ENCODE peak calls at places on chromosomes 7 and 10, in seven cellular contexts. One of them, this sample, is unnamed.

GRCh38 chr10:125562737-125563136 is 120.2 kb downstream of the TEX36 start:
- DNase-seq in SK-N-SH: no peak
- DNase-seq in H1: no peak
- DNase-seq in HCT116: peak
- DNase-seq in HepG2: no peak
- DNase-seq in K562: peak
- DNase-seq in GM12878: no peak
- DNase-seq in this sample: no peak

GRCh38 chr10:26367771-26368170 is 70.4 kb upstream of the APBB1IP start:
- DNase-seq in SK-N-SH: no peak
- DNase-seq in H1: no peak
- DNase-seq in HCT116: no peak
- DNase-seq in HepG2: peak
- DNase-seq in K562: peak
- DNase-seq in GM12878: no peak
- DNase-seq in this sample: peak

GRCh38 chr7:33986951-33987948 is 81.9 kb downstream of the BMPER start:
- DNase-seq in SK-N-SH: no peak
- DNase-seq in H1: no peak
- DNase-seq in HCT116: peak
- DNase-seq in HepG2: peak
- DNase-seq in K562: no peak
- DNase-seq in GM12878: no peak
- DNase-seq in this sample: no peak

GRCh38 chr10:121036431-121036830 is 185.3 kb downstream of the WDR11 start:
- DNase-seq in SK-N-SH: no peak
- DNase-seq in H1: no peak
- DNase-seq in HCT116: no peak
- DNase-seq in HepG2: no peak
- DNase-seq in K562: no peak
- DNase-seq in GM12878: no peak
- DNase-seq in this sample: no peak

GRCh38 chr10:70742537-70743429 is 42.4 kb downstream of the TBATA start:
- DNase-seq in SK-N-SH: no peak
- DNase-seq in H1: no peak
- DNase-seq in HCT116: no peak
- DNase-seq in HepG2: peak
- DNase-seq in K562: peak
- DNase-seq in GM12878: no peak
- DNase-seq in this sample: no peak

GRCh38 chr10:132607961-132608495 is 70.4 kb downstream of the INPP5A start:
- DNase-seq in SK-N-SH: peak
- DNase-seq in H1: no peak
- DNase-seq in HCT116: no peak
- DNase-seq in HepG2: no peak
- DNase-seq in K562: no peak
- DNase-seq in GM12878: no peak
- DNase-seq in this sample: no peak

GRCh38 chr10:48884337-48885045 is 55.1 kb downstream of the LRRC18 start:
- DNase-seq in SK-N-SH: no peak
- DNase-seq in H1: no peak
- DNase-seq in HCT116: no peak
- DNase-seq in HepG2: no peak
- DNase-seq in K562: no peak
- DNase-seq in GM12878: no peak
- DNase-seq in this sample: no peak

GRCh38 chr7:118689403-118689802 is 464.9 kb downstream of the ANKRD7 start:
- DNase-seq in SK-N-SH: no peak
- DNase-seq in H1: no peak
- DNase-seq in HCT116: no peak
- DNase-seq in HepG2: no peak
- DNase-seq in K562: no peak
- DNase-seq in GM12878: no peak
- DNase-seq in this sample: no peak

GRCh38 chr10:6170638-6171037 is 32.1 kb upstream of the PFKFB3 start:
- DNase-seq in SK-N-SH: no peak
- DNase-seq in H1: no peak
- DNase-seq in HCT116: no peak
- DNase-seq in HepG2: no peak
- DNase-seq in K562: no peak
- DNase-seq in GM12878: no peak
- DNase-seq in this sample: no peak

GRCh38 chr10:116719712-116720111 is 22.7 kb downstream of the HSPA12A start:
- DNase-seq in SK-N-SH: no peak
- DNase-seq in H1: no peak
- DNase-seq in HCT116: no peak
- DNase-seq in HepG2: no peak
- DNase-seq in K562: no peak
- DNase-seq in GM12878: no peak
- DNase-seq in this sample: no peak

GRCh38 chr7:48074231-48074654 is 14.8 kb upstream of the UPP1 start:
- DNase-seq in SK-N-SH: no peak
- DNase-seq in H1: no peak
- DNase-seq in HCT116: no peak
- DNase-seq in HepG2: no peak
- DNase-seq in K562: no peak
- DNase-seq in GM12878: no peak
- DNase-seq in this sample: no peak

GRCh38 chr7:155917836-155918385 is 105.6 kb upstream of the SHH start:
- DNase-seq in SK-N-SH: no peak
- DNase-seq in H1: no peak
- DNase-seq in HCT116: no peak
- DNase-seq in HepG2: no peak
- DNase-seq in K562: no peak
- DNase-seq in GM12878: no peak
- DNase-seq in this sample: no peak

GRCh38 chr7:39085189-39085588 is 107.5 kb downstream of the POU6F2 start:
- DNase-seq in SK-N-SH: no peak
- DNase-seq in H1: no peak
- DNase-seq in HCT116: no peak
- DNase-seq in HepG2: no peak
- DNase-seq in K562: no peak
- DNase-seq in GM12878: no peak
- DNase-seq in this sample: no peak

GRCh38 chr7:133436014-133436428 is 183.1 kb downstream of the EXOC4 start:
- DNase-seq in SK-N-SH: no peak
- DNase-seq in H1: no peak
- DNase-seq in HCT116: no peak
- DNase-seq in HepG2: no peak
- DNase-seq in K562: no peak
- DNase-seq in GM12878: no peak
- DNase-seq in this sample: no peak

GRCh38 chr10:73413108-73413527 is 740 bp downstream of the ANXA7 start:
- DNase-seq in SK-N-SH: peak
- DNase-seq in H1: no peak
- DNase-seq in HCT116: peak
- DNase-seq in HepG2: peak
- DNase-seq in K562: peak
- DNase-seq in GM12878: peak
- DNase-seq in this sample: peak

GRCh38 chr10:73413528-73414229 is at the start of gene ANXA7:
- DNase-seq in SK-N-SH: peak
- DNase-seq in H1: peak
- DNase-seq in HCT116: peak
- DNase-seq in HepG2: peak
- DNase-seq in K562: peak
- DNase-seq in GM12878: peak
- DNase-seq in this sample: peak

GRCh38 chr10:73416571-73416970 is 2.7 kb upstream of the ANXA7 start:
- DNase-seq in SK-N-SH: no peak
- DNase-seq in H1: no peak
- DNase-seq in HCT116: no peak
- DNase-seq in HepG2: no peak
- DNase-seq in K562: no peak
- DNase-seq in GM12878: no peak
- DNase-seq in this sample: no peak

GRCh38 chr10:73410897-73411296 is 3.0 kb downstream of the ANXA7 start:
- DNase-seq in SK-N-SH: no peak
- DNase-seq in H1: no peak
- DNase-seq in HCT116: no peak
- DNase-seq in HepG2: no peak
- DNase-seq in K562: no peak
- DNase-seq in GM12878: no peak
- DNase-seq in this sample: no peak

GRCh38 chr10:73414230-73414981 is 548 bp upstream of the ANXA7 start:
- DNase-seq in SK-N-SH: no peak
- DNase-seq in H1: no peak
- DNase-seq in HCT116: no peak
- DNase-seq in HepG2: no peak
- DNase-seq in K562: peak
- DNase-seq in GM12878: no peak
- DNase-seq in this sample: no peak
- TF ChIP-seq JUND in SK-N-SH: no peak
- TF ChIP-seq JUND in H1: no peak
- TF ChIP-seq JUND in HCT116: no peak
- TF ChIP-seq JUND in HepG2: no peak
- TF ChIP-seq JUND in K562: no peak
- TF ChIP-seq JUND in GM12878: no peak
- TF ChIP-seq JUND in this sample: no peak

DNA sequence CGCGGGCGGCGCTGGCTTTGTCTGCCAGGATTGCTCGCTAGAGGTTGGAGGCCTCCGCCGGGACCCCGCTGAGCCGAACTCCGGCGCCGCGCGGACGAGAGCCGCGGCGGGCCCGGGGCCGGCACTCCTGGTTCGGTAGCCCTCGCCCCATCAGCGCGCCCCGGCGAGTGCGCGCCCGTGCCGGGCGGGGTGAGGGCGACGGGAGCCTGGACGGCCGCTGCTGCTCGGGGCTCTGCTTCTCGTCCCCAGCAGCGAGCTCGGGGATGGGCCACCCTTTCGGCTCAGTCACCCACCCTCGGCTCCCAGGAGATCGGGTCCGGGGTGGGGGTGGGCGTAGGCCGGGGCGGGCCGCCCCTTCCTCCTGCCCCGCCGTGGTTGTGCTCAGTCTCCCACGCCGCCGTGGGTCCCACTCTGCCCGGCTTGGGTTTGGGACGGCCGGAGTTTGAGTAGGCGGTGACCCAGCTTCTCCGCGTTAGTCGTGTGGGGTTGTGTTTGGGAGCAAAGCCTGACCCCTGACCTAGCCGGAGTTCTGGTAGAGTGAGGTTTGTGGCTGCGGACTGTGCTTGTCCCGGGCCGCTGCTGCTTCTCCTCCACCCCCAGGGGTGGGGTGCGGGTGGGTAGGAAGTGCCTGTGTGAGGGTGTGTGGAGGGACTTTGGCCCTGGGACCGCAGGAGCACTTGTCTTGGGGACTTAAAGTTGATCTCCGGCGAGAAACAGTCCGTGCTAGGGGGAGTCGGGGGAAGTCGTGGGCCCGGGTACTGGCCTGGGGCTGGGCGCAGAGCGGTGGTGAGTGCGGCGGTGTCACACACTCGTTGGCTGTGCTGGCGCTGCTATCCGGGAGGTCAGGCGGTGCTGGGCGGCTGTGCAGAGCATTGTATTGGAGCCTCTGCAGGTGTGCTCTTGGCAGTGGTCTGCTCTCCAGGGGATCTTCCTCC is 683 bp downstream of the TSPAN14 start:
- DNase-seq in SK-N-SH: peak
- DNase-seq in H1: no peak
- DNase-seq in HCT116: no peak
- DNase-seq in HepG2: no peak
- DNase-seq in K562: peak
- DNase-seq in GM12878: no peak
- DNase-seq in this sample: peak
- TF ChIP-seq JUND in SK-N-SH: no peak
- TF ChIP-seq JUND in H1: no peak
- TF ChIP-seq JUND in HCT116: no peak
- TF ChIP-seq JUND in HepG2: no peak
- TF ChIP-seq JUND in K562: no peak
- TF ChIP-seq JUND in GM12878: no peak
- TF ChIP-seq JUND in this sample: no peak

GRCh38 chr7:19062216-19062615 is 55.2 kb downstream of the TWIST1 start:
- DNase-seq in SK-N-SH: no peak
- DNase-seq in H1: no peak
- DNase-seq in HCT116: no peak
- DNase-seq in HepG2: no peak
- DNase-seq in K562: no peak
- DNase-seq in GM12878: no peak
- DNase-seq in this sample: no peak

GRCh38 chr7:19056305-19056704 is 61.1 kb downstream of the TWIST1 start:
- DNase-seq in SK-N-SH: no peak
- DNase-seq in H1: no peak
- DNase-seq in HCT116: no peak
- DNase-seq in HepG2: no peak
- DNase-seq in K562: no peak
- DNase-seq in GM12878: no peak
- DNase-seq in this sample: no peak

GRCh38 chr7:19061331-19061730 is 56.1 kb downstream of the TWIST1 start:
- DNase-seq in SK-N-SH: no peak
- DNase-seq in H1: no peak
- DNase-seq in HCT116: no peak
- DNase-seq in HepG2: no peak
- DNase-seq in K562: no peak
- DNase-seq in GM12878: no peak
- DNase-seq in this sample: no peak

GRCh38 chr7:19066109-19066508 is 51.3 kb downstream of the TWIST1 start:
- DNase-seq in SK-N-SH: no peak
- DNase-seq in H1: no peak
- DNase-seq in HCT116: no peak
- DNase-seq in HepG2: no peak
- DNase-seq in K562: no peak
- DNase-seq in GM12878: no peak
- DNase-seq in this sample: no peak

GRCh38 chr7:19060870-19061269 is 56.6 kb downstream of the TWIST1 start:
- DNase-seq in SK-N-SH: no peak
- DNase-seq in H1: no peak
- DNase-seq in HCT116: no peak
- DNase-seq in HepG2: no peak
- DNase-seq in K562: no peak
- DNase-seq in GM12878: no peak
- DNase-seq in this sample: no peak
- TF ChIP-seq JUND in SK-N-SH: no peak
- TF ChIP-seq JUND in H1: no peak
- TF ChIP-seq JUND in HCT116: no peak
- TF ChIP-seq JUND in HepG2: no peak
- TF ChIP-seq JUND in K562: no peak
- TF ChIP-seq JUND in GM12878: no peak
- TF ChIP-seq JUND in this sample: no peak

GRCh38 chr10:122267849-122268737 is 3.0 kb upstream of the BTBD16 start:
- DNase-seq in SK-N-SH: peak
- DNase-seq in H1: no peak
- DNase-seq in HCT116: peak
- DNase-seq in HepG2: peak
- DNase-seq in K562: peak
- DNase-seq in GM12878: no peak
- DNase-seq in this sample: peak

GRCh38 chr10:122264931-122265330 is 6.2 kb upstream of the BTBD16 start:
- DNase-seq in SK-N-SH: no peak
- DNase-seq in H1: no peak
- DNase-seq in HCT116: no peak
- DNase-seq in HepG2: no peak
- DNase-seq in K562: no peak
- DNase-seq in GM12878: no peak
- DNase-seq in this sample: no peak

GRCh38 chr10:122263971-122264370 is 7.1 kb upstream of the BTBD16 start:
- DNase-seq in SK-N-SH: no peak
- DNase-seq in H1: no peak
- DNase-seq in HCT116: no peak
- DNase-seq in HepG2: peak
- DNase-seq in K562: no peak
- DNase-seq in GM12878: no peak
- DNase-seq in this sample: peak

GRCh38 chr10:122264442-122264841 is 6.7 kb upstream of the BTBD16 start:
- DNase-seq in SK-N-SH: no peak
- DNase-seq in H1: no peak
- DNase-seq in HCT116: no peak
- DNase-seq in HepG2: peak
- DNase-seq in K562: no peak
- DNase-seq in GM12878: no peak
- DNase-seq in this sample: no peak

GRCh38 chr10:122265896-122266295 is 5.2 kb upstream of the BTBD16 start:
- DNase-seq in SK-N-SH: no peak
- DNase-seq in H1: no peak
- DNase-seq in HCT116: no peak
- DNase-seq in HepG2: no peak
- DNase-seq in K562: no peak
- DNase-seq in GM12878: no peak
- DNase-seq in this sample: no peak
- TF ChIP-seq JUND in SK-N-SH: no peak
- TF ChIP-seq JUND in H1: no peak
- TF ChIP-seq JUND in HCT116: no peak
- TF ChIP-seq JUND in HepG2: no peak
- TF ChIP-seq JUND in K562: no peak
- TF ChIP-seq JUND in GM12878: no peak
- TF ChIP-seq JUND in this sample: no peak

This sample was measured in T47D.